ENCODE peak calls at places on chromosomes 11 and 22, in six cellular contexts. M is WTC11; X is brain microvascular endothelial cell; H is AG04450; I is right atrium auricular region; C is activated CD8-positive, alpha-beta T cell treated with anti-CD3 and anti-CD28 coated beads for 36 hours. L is an unnamed sample.

GRCh38 chr11:94149435-94149834 is 20.8 kb downstream of the PANX1 start:
- DNase-seq in M (no peak), X (peak; percentile 67), H (peak; percentile 80), I (no peak), C (no peak), L (no peak)

GRCh38 chr11:13207665-13208594 is 69.7 kb upstream of the BMAL1 start:
- DNase-seq in M (no peak), X (peak; percentile 82), H (peak; percentile 30), I (peak; percentile 63), C (peak; percentile 15), L (no peak)

GRCh38 chr11:75790986-75791385 is 22.4 kb downstream of the DGAT2 start:
- DNase-seq in M (no peak), X (no peak), H (no peak), I (no peak), C (no peak), L (no peak)

GRCh38 chr11:70742553-70743291 is 344.4 kb downstream of the CTTN start:
- DNase-seq in M (peak; percentile 85), X (no peak), H (no peak), I (no peak), C (no peak), L (no peak)

GRCh38 chr11:45017329-45017728 is 66.6 kb upstream of the TP53I11 start:
- DNase-seq in M (peak; percentile 52), X (no peak), H (no peak), I (no peak), C (no peak), L (no peak)

GRCh38 chr11:36500315-36500721 is 9.8 kb downstream of the TRAF6 start:
- DNase-seq in M (no peak), X (peak; percentile 94), H (peak; percentile 77), I (no peak), C (no peak), L (peak; percentile 52)

GRCh38 chr11:102933627-102934026 is 21.9 kb downstream of the MMP13 start:
- DNase-seq in M (no peak), X (no peak), H (no peak), I (no peak), C (no peak), L (peak; percentile 20)

GRCh38 chr11:26579683-26580082 is 7.6 kb upstream of the MUC15 start:
- DNase-seq in M (no peak), X (no peak), H (no peak), I (no peak), C (no peak), L (no peak)

GRCh38 chr11:12725863-12726666 is 51.8 kb downstream of the TEAD1 start:
- DNase-seq in M (no peak), X (peak; percentile 71), H (no peak), I (no peak), C (no peak), L (no peak)

GRCh38 chr22:38347181-38347943 is 30.1 kb upstream of the CSNK1E start:
- DNase-seq in M (no peak), X (no peak), H (no peak), I (peak; percentile 50), C (no peak), L (no peak)

GRCh38 chr11:44589301-44589700 is 23.8 kb downstream of the CD82 start:
- DNase-seq in M (no peak), X (peak; percentile 82), H (peak; percentile 84), I (no peak), C (no peak), L (no peak)

GRCh38 chr22:28034760-28035401 is 115.8 kb upstream of the PITPNB start:
- DNase-seq in M (no peak), X (peak; percentile 60), H (no peak), I (peak; percentile 86), C (peak; percentile 38), L (no peak)

GRCh38 chr11:79263001-79263400 is 177.8 kb downstream of the TENM4 start:
- DNase-seq in M (no peak), X (no peak), H (peak; percentile 53), I (no peak), C (no peak), L (no peak)

GRCh38 chr22:44587004-44587793 is 89.2 kb upstream of the RTL6 start:
- DNase-seq in M (no peak), X (no peak), H (no peak), I (no peak), C (peak; percentile 9), L (peak; percentile 66)

GRCh38 chr11:62645660-62645933 is 816 bp downstream of the GANAB start:
- DNase-seq in M (no peak), X (no peak), H (no peak), I (no peak), C (peak; percentile 18), L (no peak)

GRCh38 chr11:75891947-75892739 is 77.1 kb downstream of the UVRAG start:
- DNase-seq in M (no peak), X (no peak), H (no peak), I (no peak), C (no peak), L (no peak)

GRCh38 chr22:39120983-39121382 is 23.9 kb downstream of the APOBEC3H start:
- DNase-seq in M (no peak), X (no peak), H (no peak), I (no peak), C (no peak), L (no peak)

GRCh38 chr11:98568011-98568410 is 452.7 kb upstream of the CNTN5 start:
- DNase-seq in M (no peak), X (peak; percentile 9), H (no peak), I (no peak), C (no peak), L (no peak)
- TF ChIP-seq CTCF in M (no peak), X (no peak), H (no peak), I (no peak), C (no peak), L (no peak)

GRCh38 chr11:6356503-6356902 is 33.8 kb upstream of the SMPD1 start:
- DNase-seq in M (no peak), X (no peak), H (no peak), I (no peak), C (no peak), L (no peak)
- TF ChIP-seq CTCF in M (no peak), X (no peak), H (no peak), I (no peak), C (no peak), L (no peak)

DNA sequence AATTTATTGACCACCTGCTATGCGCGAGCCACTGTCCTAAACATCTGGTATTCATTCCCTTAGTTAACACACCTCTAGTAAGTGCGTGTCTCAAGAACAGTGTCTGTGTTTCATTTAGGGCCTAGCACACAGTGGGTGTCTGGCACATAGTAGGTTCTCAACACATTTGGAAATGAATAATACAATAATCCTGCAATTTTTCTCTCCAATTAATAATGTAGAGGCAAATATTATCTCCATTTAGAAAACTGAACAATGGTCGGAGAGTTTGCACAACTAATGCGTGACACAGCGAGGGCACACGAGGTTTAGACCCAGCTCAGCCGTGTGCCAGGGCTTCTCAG is 4.0 kb upstream of the NCF4 start:
- DNase-seq in M (no peak), X (no peak), H (no peak), I (no peak), C (no peak), L (no peak)
- TF ChIP-seq CTCF in M (no peak), X (no peak), H (no peak), I (no peak), C (no peak), L (no peak)

GRCh38 chr11:47247502-47247901 is 1.1 kb downstream of the ACP2 start:
- DNase-seq in M (no peak), X (no peak), H (no peak), I (no peak), C (no peak), L (no peak)

GRCh38 chr11:47249378-47249715 is 733 bp upstream of the ACP2 start:
- DNase-seq in M (no peak), X (no peak), H (no peak), I (no peak), C (no peak), L (no peak)

GRCh38 chr11:47248304-47248663 is 330 bp downstream of the ACP2 start:
- DNase-seq in M (no peak), X (no peak), H (no peak), I (no peak), C (no peak), L (no peak)

GRCh38 chr11:47251751-47252150 is 3.1 kb upstream of the ACP2 start:
- DNase-seq in M (no peak), X (no peak), H (no peak), I (no peak), C (no peak), L (no peak)

DNA sequence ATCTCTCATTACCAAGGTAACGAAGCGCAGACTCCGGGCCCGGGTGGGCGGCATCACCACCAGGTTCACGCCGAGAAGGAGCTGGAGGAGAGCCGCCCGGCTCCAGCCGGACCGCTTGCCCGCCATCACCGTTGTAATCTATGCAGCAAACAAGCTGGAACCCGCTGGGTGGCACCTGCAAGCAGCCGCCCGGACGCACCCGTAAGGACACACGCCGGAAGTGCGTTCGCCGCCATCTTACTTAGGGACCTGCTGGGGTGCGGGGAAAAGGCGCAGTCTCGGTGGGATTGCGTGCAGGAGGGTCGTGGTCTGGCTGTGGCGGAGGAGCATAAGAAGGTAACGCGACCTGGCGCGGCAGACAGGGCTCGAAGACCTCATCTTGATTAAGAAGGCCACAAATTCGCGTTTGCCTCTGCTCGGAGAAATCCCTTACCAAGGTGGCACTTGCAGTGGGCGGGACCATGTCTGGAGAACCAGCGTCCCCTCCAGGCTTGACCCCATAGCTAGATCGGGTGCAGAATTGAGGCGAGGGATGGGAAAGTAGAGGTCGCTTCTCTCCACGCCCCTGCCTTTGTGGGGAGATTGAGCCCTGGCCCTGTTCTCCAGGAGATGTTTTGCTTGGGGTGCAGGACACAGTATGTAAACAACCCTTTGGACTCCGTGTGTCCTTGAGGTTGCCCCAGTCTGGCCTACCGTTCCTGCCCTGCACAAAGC is at the start of gene ACP2:
- DNase-seq in M (peak; percentile 91), X (peak; percentile 83), H (peak; percentile 72), I (peak; percentile 96), C (peak; percentile 94), L (peak; percentile 86)
- TF ChIP-seq CTCF in M (no peak), X (peak; percentile 41), H (peak; percentile 41), I (no peak), C (no peak), L (peak; percentile 55)

L was measured in GM13977.